ENCODE peak calls at places on chromosomes 2 and 18, in seven cellular contexts. Z, R, K, V, E, A and S are unnamed samples.
A peak's percentile ranks its signal among the peaks of the same experiment; 100 is the strongest.

GRCh38 chr2:240637116-240637900 is 12.0 kb downstream of the GPR35 start:
- DNase-seq in Z (no peak), R (no peak), K (no peak), V (no peak), E (no peak), A (no peak), S (no peak)

GRCh38 chr2:43397821-43398220 is 171.4 kb upstream of the ZFP36L2 start:
- DNase-seq in Z (no peak), R (no peak), K (no peak), V (no peak), E (no peak), A (no peak), S (no peak)

GRCh38 chr2:164609790-164610189 is 11.5 kb downstream of the GRB14 start:
- DNase-seq in Z (no peak), R (no peak), K (no peak), V (no peak), E (no peak), A (no peak), S (no peak)

GRCh38 chr2:218605438-218605837 is 2.3 kb upstream of the PLCD4 start:
- DNase-seq in Z (no peak), R (no peak), K (peak; percentile 63), V (no peak), E (no peak), A (no peak), S (no peak)

GRCh38 chr2:127014630-127015029 is 92.3 kb downstream of the BIN1 start:
- DNase-seq in Z (no peak), R (no peak), K (peak; percentile 99), V (no peak), E (no peak), A (no peak), S (peak; percentile 99)

GRCh38 chr2:162100579-162100978 is 26.6 kb upstream of the DPP4 start:
- DNase-seq in Z (no peak), R (no peak), K (no peak), V (no peak), E (no peak), A (no peak), S (no peak)

GRCh38 chr18:58239879-58240278 is 195.9 kb downstream of the NEDD4L start:
- DNase-seq in Z (no peak), R (no peak), K (peak; percentile 11), V (no peak), E (no peak), A (no peak), S (no peak)

GRCh38 chr18:55401638-55402191 is 186.3 kb downstream of the TCF4 start:
- DNase-seq in Z (peak; percentile 81), R (no peak), K (peak; percentile 83), V (peak; percentile 44), E (peak; percentile 68), A (peak; percentile 22), S (peak; percentile 86)

GRCh38 chr2:229610359-229610758 is 104.0 kb downstream of the DNER start:
- DNase-seq in Z (no peak), R (no peak), K (peak; percentile 57), V (no peak), E (no peak), A (no peak), S (peak; percentile 99)

GRCh38 chr2:12705230-12705629 is 11.5 kb upstream of the TRIB2 start:
- DNase-seq in Z (no peak), R (no peak), K (peak; percentile 47), V (no peak), E (no peak), A (no peak), S (no peak)

GRCh38 chr2:17800219-17800618 is 16.0 kb upstream of the MSGN1 start:
- DNase-seq in Z (no peak), R (no peak), K (no peak), V (peak; percentile 36), E (no peak), A (no peak), S (peak; percentile 39)

GRCh38 chr2:239773377-239774141 is 251.6 kb downstream of the NDUFA10 start:
- DNase-seq in Z (no peak), R (no peak), K (no peak), V (no peak), E (no peak), A (no peak), S (no peak)

GRCh38 chr2:236971919-236972381 is 113.7 kb upstream of the COPS8 start:
- DNase-seq in Z (no peak), R (no peak), K (no peak), V (no peak), E (no peak), A (no peak), S (no peak)

GRCh38 chr2:167190053-167190452 is 301.8 kb downstream of the XIRP2 start:
- DNase-seq in Z (no peak), R (no peak), K (peak; percentile 96), V (peak; percentile 63), E (no peak), A (no peak), S (peak; percentile 63)

GRCh38 chr2:161983896-161984295 is 90.1 kb downstream of the DPP4 start:
- DNase-seq in Z (no peak), R (no peak), K (peak; percentile 59), V (no peak), E (no peak), A (no peak), S (peak; percentile 65)

GRCh38 chr2:28754321-28754720 is 2.7 kb downstream of the PPP1CB start:
- DNase-seq in Z (peak; percentile 22), R (no peak), K (peak; percentile 36), V (no peak), E (peak; percentile 11), A (no peak), S (peak; percentile 42)

GRCh38 chr2:16005819-16006536 is 65.6 kb downstream of the MYCN start:
- DNase-seq in Z (no peak), R (peak; percentile 21), K (peak; percentile 7), V (peak; percentile 29), E (no peak), A (peak; percentile 31), S (peak; percentile 3)

GRCh38 chr2:25340340-25340886 is 1.3 kb downstream of the DNMT3A start:
- DNase-seq in Z (peak; percentile 48), R (no peak), K (no peak), V (peak; percentile 73), E (peak; percentile 31), A (peak; percentile 60), S (no peak)

GRCh38 chr18:31042391-31043181 is at the start of gene DSC3:
- DNase-seq in Z (peak; percentile 35), R (peak; percentile 74), K (no peak), V (no peak), E (peak; percentile 73), A (no peak), S (peak; percentile 38)

GRCh38 chr2:239819091-239819973 is 205.8 kb downstream of the NDUFA10 start:
- DNase-seq in Z (no peak), R (no peak), K (no peak), V (no peak), E (no peak), A (no peak), S (no peak)

GRCh38 chr2:70750320-70750719 is 17.7 kb downstream of the ADD2 start:
- DNase-seq in Z (no peak), R (no peak), K (no peak), V (no peak), E (no peak), A (no peak), S (no peak)

GRCh38 chr2:213119061-213119809 is 32.2 kb downstream of the IKZF2 start:
- DNase-seq in Z (no peak), R (no peak), K (peak; percentile 89), V (no peak), E (no peak), A (no peak), S (peak; percentile 95)

GRCh38 chr2:100759901-100760300 is 60.0 kb upstream of the NPAS2 start:
- DNase-seq in Z (no peak), R (no peak), K (no peak), V (no peak), E (no peak), A (no peak), S (no peak)

GRCh38 chr18:61948196-61948800 is 55.5 kb upstream of the RNF152 start:
- DNase-seq in Z (peak; percentile 4), R (no peak), K (no peak), V (no peak), E (peak; percentile 39), A (no peak), S (peak; percentile 42)

GRCh38 chr18:12703714-12704113 is 872 bp downstream of the PSMG2 start:
- DNase-seq in Z (no peak), R (no peak), K (peak; percentile 60), V (no peak), E (peak; percentile 12), A (no peak), S (peak; percentile 41)

GRCh38 chr2:239934571-239935171 is 90.5 kb downstream of the NDUFA10 start:
- DNase-seq in Z (no peak), R (peak; percentile 64), K (peak; percentile 61), V (peak; percentile 78), E (peak; percentile 90), A (peak; percentile 68), S (peak; percentile 60)

GRCh38 chr2:155377178-155377780 is 678.8 kb downstream of the KCNJ3 start:
- DNase-seq in Z (peak; percentile 15), R (no peak), K (peak; percentile 50), V (no peak), E (peak; percentile 37), A (no peak), S (peak; percentile 40)
- TF ChIP-seq CTCF in Z (peak; percentile 31), R (no peak), K (peak; percentile 37), V (peak; percentile 14), E (peak; percentile 63), A (peak; percentile 10), S (peak; percentile 29)

GRCh38 chr2:74551942-74552913 is 1.5 kb downstream of the LOXL3 start:
- DNase-seq in Z (no peak), R (no peak), K (no peak), V (no peak), E (no peak), A (no peak), S (no peak)
- H3K4me3 ChIP-seq in Z (peak overlapping the region; percentile 53), R (no peak overlapping the region), K (peak overlapping the region; percentile 98), V (peak overlapping the region; percentile 78), E (peak overlapping the region; percentile 97), A (no peak overlapping the region), S (peak overlapping the region; percentile 95)

DNA sequence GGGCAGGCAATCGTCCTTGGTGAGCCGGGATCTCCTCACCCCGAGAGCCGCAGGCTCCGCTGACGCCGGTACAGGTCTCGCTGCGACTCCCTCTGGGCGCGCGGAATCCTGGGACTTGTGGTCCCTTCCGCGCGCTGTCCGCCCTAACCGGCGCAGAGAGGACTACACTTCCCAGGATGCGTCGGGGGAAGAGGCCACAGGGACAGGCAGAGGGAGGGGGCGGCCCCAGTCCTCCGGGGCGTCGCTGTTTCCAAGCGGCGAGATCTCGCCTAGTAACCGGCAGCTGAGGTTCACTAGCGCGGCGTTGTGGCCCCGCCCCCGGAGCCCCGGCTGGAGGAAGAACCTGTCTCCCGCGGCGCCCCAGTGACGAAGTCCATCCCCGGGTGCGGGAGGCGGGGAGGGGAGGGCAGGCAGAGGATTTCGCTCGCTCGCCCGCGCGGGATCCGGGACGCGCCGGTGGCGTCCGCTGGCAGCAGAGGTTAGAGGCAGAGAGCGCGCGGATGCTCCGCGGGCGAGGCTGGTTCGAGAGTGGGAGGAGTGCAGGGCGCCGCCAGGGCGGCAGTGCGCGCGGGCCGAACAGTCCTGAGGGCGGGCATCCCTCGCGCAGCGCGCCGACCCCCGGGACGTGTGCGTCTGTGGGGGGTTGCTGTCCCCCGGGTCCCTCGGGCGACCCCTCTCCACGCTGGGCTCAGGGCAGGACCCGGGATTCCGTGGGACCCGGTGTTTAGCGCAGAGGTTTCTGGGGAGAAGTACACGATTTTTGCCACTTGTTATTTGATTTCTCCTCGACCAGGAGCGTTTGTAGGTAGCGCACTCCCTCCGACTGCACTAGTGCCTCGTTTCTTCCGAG is at the start of gene EML6:
- DNase-seq in Z (peak; percentile 99), R (peak; percentile 98), K (peak; percentile 98), V (peak; percentile 99), E (peak; percentile 99), A (peak; percentile 100), S (peak; percentile 99)
- TF ChIP-seq CTCF in Z (peak; percentile 22), R (no peak), K (no peak), V (peak; percentile 30), E (peak; percentile 42), A (peak; percentile 31), S (no peak)

GRCh38 chr2:135832891-135833290 is 4.1 kb downstream of the LCT start:
- DNase-seq in Z (no peak), R (no peak), K (no peak), V (no peak), E (no peak), A (no peak), S (no peak)
- H3K4me3 ChIP-seq in Z (no peak overlapping the region), R (no peak overlapping the region), K (no peak overlapping the region), V (no peak overlapping the region), E (no peak overlapping the region), A (no peak overlapping the region), S (no peak overlapping the region)